ENCODE peak calls at places on chromosomes 7 and 10, in four cellular contexts. Q, M, F and V are unnamed samples. For H3K9me3, the result is how much of the 10 kb centered on the place peaks cover.

GRCh38 chr7:63899691-63900393 is 98.8 kb upstream of the ZNF722 start:
- DNase-seq in Q (no peak), M (no peak), F (peak), V (no peak)

GRCh38 chr10:96814264-96814663 is 17.8 kb upstream of the LCOR start:
- DNase-seq in Q (peak), M (peak), F (no peak), V (no peak)

GRCh38 chr10:66538908-66539307 is 386.9 kb upstream of the LRRTM3 start:
- DNase-seq in Q (no peak), M (no peak), F (no peak), V (no peak)

GRCh38 chr10:32179836-32180235 is 123.6 kb upstream of the KIF5B start:
- DNase-seq in Q (no peak), M (no peak), F (no peak), V (no peak)

GRCh38 chr10:11311027-11311426 is 293.4 kb downstream of the CELF2 start:
- DNase-seq in Q (no peak), M (no peak), F (no peak), V (no peak)

GRCh38 chr7:3359011-3359410 is 58.0 kb downstream of the SDK1 start:
- DNase-seq in Q (no peak), M (no peak), F (no peak), V (no peak)

GRCh38 chr10:127447197-127447596 is 101.9 kb upstream of the NPS start:
- DNase-seq in Q (no peak), M (no peak), F (no peak), V (no peak)

GRCh38 chr7:117014673-117015133 is 61.4 kb downstream of the ST7 start:
- DNase-seq in Q (peak), M (peak), F (no peak), V (peak)

GRCh38 chr10:86706977-86707376 is 38.7 kb downstream of the LDB3 start:
- DNase-seq in Q (no peak), M (no peak), F (no peak), V (no peak)

GRCh38 chr10:103445767-103446567 is 6.2 kb downstream of the CALHM2 start:
- DNase-seq in Q (peak), M (peak), F (no peak), V (no peak)

GRCh38 chr7:51251292-51251691 is 65.3 kb downstream of the COBL start:
- DNase-seq in Q (no peak), M (no peak), F (no peak), V (no peak)

GRCh38 chr10:109126541-109126940 is 796.8 kb downstream of the XPNPEP1 start:
- DNase-seq in Q (no peak), M (no peak), F (no peak), V (no peak)

GRCh38 chr10:62492012-62492869 is 118.1 kb downstream of the ZNF365 start:
- DNase-seq in Q (peak), M (peak), F (peak), V (peak)

GRCh38 chr10:16700331-16700730 is 116.9 kb downstream of the RSU1 start:
- DNase-seq in Q (no peak), M (no peak), F (no peak), V (no peak)

GRCh38 chr7:55185941-55186609 is 167.3 kb downstream of the EGFR start:
- DNase-seq in Q (peak), M (peak), F (no peak), V (no peak)

GRCh38 chr7:88885131-88885530 is 89.6 kb upstream of the TEX47 start:
- DNase-seq in Q (no peak), M (no peak), F (no peak), V (no peak)

GRCh38 chr7:108079291-108080057 is 50.7 kb downstream of the LAMB4 start:
- DNase-seq in Q (peak), M (peak), F (no peak), V (no peak)

GRCh38 chr10:64116731-64117130 is 595.5 kb downstream of the REEP3 start:
- DNase-seq in Q (no peak), M (no peak), F (no peak), V (no peak)

GRCh38 chr10:69681436-69681835 is 51.4 kb downstream of the FAM241B start:
- DNase-seq in Q (no peak), M (no peak), F (no peak), V (no peak)

GRCh38 chr7:127021019-127021738 is 231.6 kb downstream of the GRM8 start:
- DNase-seq in Q (no peak), M (no peak), F (no peak), V (no peak)

GRCh38 chr7:100007887-100008286 is 7.5 kb upstream of the ZKSCAN1 start:
- DNase-seq in Q (no peak), M (no peak), F (no peak), V (peak)

GRCh38 chr10:132893090-132893489 is 49.3 kb downstream of the CFAP46 start:
- DNase-seq in Q (no peak), M (no peak), F (no peak), V (no peak)

DNA sequence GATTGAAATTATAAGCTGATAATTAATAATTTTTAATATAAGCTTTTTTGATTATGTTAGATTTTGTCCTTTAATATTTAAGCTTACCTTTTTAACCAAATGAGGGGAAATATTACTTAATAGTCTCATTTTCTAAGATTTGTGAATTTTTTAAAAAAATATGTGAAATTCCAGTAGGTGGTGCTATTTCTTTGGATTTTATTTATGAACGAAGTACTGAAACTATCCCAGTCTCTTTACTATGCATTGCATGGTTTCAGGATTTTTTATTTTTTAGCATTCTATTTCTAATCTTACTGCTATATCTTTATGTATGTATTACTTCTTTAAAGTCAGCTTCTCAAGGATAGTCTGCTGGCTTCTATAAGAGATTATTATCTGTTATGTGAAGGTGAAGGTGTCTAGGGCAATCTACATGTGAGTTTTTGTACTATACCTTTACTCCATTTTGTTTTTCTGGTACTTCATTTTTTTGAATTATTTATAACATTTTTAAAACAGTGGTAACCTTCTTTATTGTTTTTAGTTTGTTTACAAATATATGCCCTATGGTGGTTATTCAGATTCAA is 78.3 kb downstream of the ATRNL1 start:
- DNase-seq in Q (no peak), M (peak), F (peak), V (peak)
- H2AFZ ChIP-seq in Q (no peak), M (no peak), F (no peak), V (no peak)

DNA sequence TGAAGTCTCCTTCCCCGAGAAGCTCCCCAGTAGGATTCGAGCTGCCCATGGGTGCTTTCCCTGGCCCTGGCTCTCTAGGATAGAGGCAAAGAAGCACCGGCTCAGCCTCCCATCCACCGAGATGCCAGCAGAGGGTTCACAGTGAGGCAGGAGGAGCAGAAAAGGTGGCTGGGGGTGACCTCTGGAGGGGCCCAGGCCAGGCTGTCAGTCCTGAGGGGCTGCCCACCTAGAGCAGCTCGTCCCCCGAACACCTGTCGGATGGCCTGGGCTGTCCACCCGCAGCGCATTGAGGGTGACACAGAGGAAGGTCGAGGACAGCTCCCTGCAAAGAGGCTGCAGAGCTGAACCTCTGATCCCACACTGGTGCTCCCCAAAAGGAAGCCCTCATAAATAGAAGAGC is 167.2 kb upstream of the PPP2R2D start:
- DNase-seq in Q (no peak), M (no peak), F (no peak), V (no peak)
- H3K9me3 ChIP-seq in Q (under half), M (under half), F (under half), V (under half)

GRCh38 chr7:4602905-4603842 is 78.9 kb upstream of the FOXK1 start:
- DNase-seq in Q (no peak), M (no peak), F (no peak), V (no peak)
- H3K9ac ChIP-seq in Q (no peak), M (no peak), F (no peak), V (no peak)

GRCh38 chr10:78476156-78476555 is 442.5 kb downstream of the RPS24 start:
- DNase-seq in Q (no peak), M (no peak), F (no peak), V (no peak)

GRCh38 chr10:78479467-78479866 is 445.8 kb downstream of the RPS24 start:
- DNase-seq in Q (no peak), M (no peak), F (no peak), V (no peak)

GRCh38 chr10:78478919-78479318 is 445.3 kb downstream of the RPS24 start:
- DNase-seq in Q (no peak), M (no peak), F (no peak), V (no peak)

GRCh38 chr10:78481842-78482241 is 448.2 kb downstream of the RPS24 start:
- DNase-seq in Q (no peak), M (no peak), F (no peak), V (no peak)
- H2AFZ ChIP-seq in Q (no peak), M (no peak), F (no peak), V (no peak)